ENCODE peak calls at places on chromosome 14, in four cellular contexts. L is stimulated activated naive CD8-positive, alpha-beta T cell treated with anti-CD3 and anti-CD28 coated beads, Interleukin-15, amount 100 ng/mL, for 72 hours; C is AG09319; Y is NCI-H1105 treated with DMSO at 0.1 percent for 48 hours. P is an unnamed sample.

GRCh38 chr14:44979740-44980346 is 17.9 kb downstream of the TOGARAM1 start:
- DNase-seq in C (no peak), L (no peak), Y (no peak), P (no peak)

GRCh38 chr14:23381871-23382270 is 5.0 kb downstream of the CMTM5 start:
- DNase-seq in C (no peak), L (no peak), Y (peak), P (no peak)

GRCh38 chr14:31439554-31439953 is 17.8 kb downstream of the DTD2 start:
- DNase-seq in C (no peak), Y (no peak), L (no peak), P (no peak)

GRCh38 chr14:104302794-104303405 is 164.5 kb downstream of the KIF26A start:
- DNase-seq in C (no peak), L (no peak), Y (no peak), P (no peak)

GRCh38 chr14:51481643-51482042 is 170.1 kb upstream of the FRMD6 start:
- DNase-seq in C (no peak), Y (no peak), L (no peak), P (no peak)

GRCh38 chr14:101561145-101561896 is at the start of gene DIO3:
- DNase-seq in Y (peak), C (no peak), L (no peak), P (peak)

GRCh38 chr14:58823309-58823708 is 185.5 kb downstream of the DACT1 start:
- DNase-seq in L (no peak), C (no peak), Y (no peak), P (no peak)

GRCh38 chr14:59069455-59069854 is 119.0 kb upstream of the DAAM1 start:
- DNase-seq in Y (no peak), C (no peak), L (no peak), P (no peak)

GRCh38 chr14:32542507-32542906 is 213.4 kb downstream of the AKAP6 start:
- DNase-seq in C (no peak), L (no peak), Y (no peak), P (no peak)

GRCh38 chr14:52546318-52546670 is 6.0 kb downstream of the TXNDC16 start:
- DNase-seq in C (no peak), L (no peak), Y (no peak), P (no peak)

GRCh38 chr14:76133103-76133502 is 18.6 kb upstream of the GPATCH2L start:
- DNase-seq in C (no peak), L (no peak), Y (no peak), P (no peak)

GRCh38 chr14:33938131-33938949 is 12.5 kb downstream of the EGLN3 start:
- DNase-seq in L (no peak), Y (peak), C (no peak), P (no peak)

GRCh38 chr14:54867011-54867410 is 35.6 kb downstream of the GCH1 start:
- DNase-seq in L (no peak), C (no peak), Y (no peak), P (no peak)

GRCh38 chr14:75979071-75979571 is 2.7 kb downstream of the TGFB3 start:
- DNase-seq in L (no peak), C (no peak), Y (no peak), P (peak)

GRCh38 chr14:51663783-51664326 is 12.1 kb downstream of the FRMD6 start:
- DNase-seq in C (no peak), Y (no peak), L (peak), P (no peak)

GRCh38 chr14:94367347-94367746 is 21.1 kb downstream of the SERPINA1 start:
- DNase-seq in C (no peak), Y (no peak), L (no peak), P (no peak)

GRCh38 chr14:100313464-100314230 is 7.4 kb upstream of the SLC25A29 start:
- DNase-seq in C (no peak), L (no peak), Y (no peak), P (no peak)

GRCh38 chr14:100804558-100805309 is 21.2 kb upstream of the MEG3 start:
- DNase-seq in C (no peak), L (no peak), Y (no peak), P (no peak)

GRCh38 chr14:22332671-22333407 is 256.2 kb downstream of the DAD1 start:
- DNase-seq in L (no peak), Y (no peak), C (no peak), P (no peak)

GRCh38 chr14:55701638-55702037 is 121.6 kb downstream of the KTN1 start:
- DNase-seq in L (no peak), C (no peak), Y (no peak), P (no peak)

P was measured in tibial nerve.